ENCODE peak calls at places on chromosomes 6 and 20, in four cellular contexts. I is HepG2, L is NT2/D1, M is GM12878. G is an unnamed sample.

GRCh38 chr6:147347179-147347881 is 143.1 kb downstream of the STXBP5 start:
- DNase-seq in I (no peak), L (no peak), M (no peak), G (no peak)

GRCh38 chr6:31070711-31071197 is 41.6 kb downstream of the C6orf15 start:
- DNase-seq in I (peak; percentile 52), L (peak; percentile 87), M (no peak), G (peak; percentile 64)

GRCh38 chr6:43715056-43715788 is 27.6 kb upstream of the MRPS18A start:
- DNase-seq in I (no peak), L (no peak), M (peak; percentile 87), G (no peak)

GRCh38 chr20:10489853-10490627 is 54.9 kb downstream of the SLX4IP start:
- DNase-seq in I (no peak), L (no peak), M (no peak), G (no peak)

GRCh38 chr20:45019027-45019763 is 52.9 kb downstream of the STK4 start:
- DNase-seq in I (no peak), L (no peak), M (no peak), G (no peak)

GRCh38 chr6:88761237-88762031 is 202.0 kb downstream of the RNGTT start:
- DNase-seq in I (no peak), L (no peak), M (peak; percentile 77), G (no peak)

GRCh38 chr6:25963426-25964123 is 973 bp downstream of the TRIM38 start:
- DNase-seq in I (no peak), L (no peak), M (no peak), G (no peak)

GRCh38 chr20:34834459-34834893 is 9.0 kb upstream of the NCOA6 start:
- DNase-seq in I (peak; percentile 47), L (no peak), M (no peak), G (peak; percentile 26)

GRCh38 chr6:164108869-164109769 is 694.6 kb downstream of the QKI start:
- DNase-seq in I (no peak), L (no peak), M (no peak), G (no peak)

GRCh38 chr6:11766589-11767450 is 11.8 kb downstream of the ADTRP start:
- DNase-seq in I (peak; percentile 10), L (no peak), M (no peak), G (no peak)

GRCh38 chr6:31128093-31128676 is 7.9 kb upstream of the CDSN start:
- DNase-seq in I (peak; percentile 48), L (no peak), M (peak; percentile 13), G (peak; percentile 76)

GRCh38 chr20:5667703-5668528 is 82.3 kb upstream of the SHLD1 start:
- DNase-seq in I (no peak), L (no peak), M (no peak), G (no peak)

GRCh38 chr6:111761783-111762312 is 111.4 kb downstream of the FYN start:
- DNase-seq in I (no peak), L (no peak), M (no peak), G (no peak)

GRCh38 chr6:111228094-111228493 is 140.8 kb downstream of the SLC16A10 start:
- DNase-seq in I (no peak), L (no peak), M (no peak), G (no peak)

GRCh38 chr6:114783083-114783482 is 440.3 kb upstream of the HS3ST5 start:
- DNase-seq in I (no peak), L (no peak), M (no peak), G (no peak)

GRCh38 chr20:36214684-36215256 is 21.5 kb upstream of the AAR2 start:
- DNase-seq in I (peak; percentile 54), L (no peak), M (no peak), G (peak; percentile 50)

GRCh38 chr20:53463101-53463972 is 130.3 kb downstream of the ZNF217 start:
- DNase-seq in I (no peak), L (no peak), M (no peak), G (no peak)

GRCh38 chr6:156423829-156424228 is 353.3 kb upstream of the ARID1B start:
- DNase-seq in I (no peak), L (no peak), M (no peak), G (no peak)

GRCh38 chr6:149012040-149012545 is 265.3 kb downstream of the UST start:
- DNase-seq in I (no peak), L (no peak), M (no peak), G (peak; percentile 63)

GRCh38 chr6:48826884-48827701 is 636.0 kb downstream of the MMUT start:
- DNase-seq in I (no peak), L (no peak), M (no peak), G (peak; percentile 6)

GRCh38 chr6:29129326-29130012 is 21.6 kb downstream of the OR2J3 start:
- DNase-seq in I (no peak), L (no peak), M (no peak), G (no peak)

GRCh38 chr20:23049201-23049932 is at the start of gene THBD:
- DNase-seq in I (no peak), L (no peak), M (no peak), G (no peak)

GRCh38 chr6:159806021-159806458 is 6.0 kb downstream of the PNLDC1 start:
- DNase-seq in I (peak; percentile 75), L (no peak), M (no peak), G (no peak)

GRCh38 chr6:21099338-21100314 is 493.9 kb upstream of the SOX4 start:
- DNase-seq in I (peak; percentile 52), L (no peak), M (peak; percentile 27), G (no peak)

GRCh38 chr6:152296648-152297376 is 340.4 kb downstream of the SYNE1 start:
- DNase-seq in I (peak; percentile 45), L (no peak), M (no peak), G (no peak)
- TF ChIP-seq SUZ12 in I (no peak), L (no peak), M (no peak), G (no peak)

DNA sequence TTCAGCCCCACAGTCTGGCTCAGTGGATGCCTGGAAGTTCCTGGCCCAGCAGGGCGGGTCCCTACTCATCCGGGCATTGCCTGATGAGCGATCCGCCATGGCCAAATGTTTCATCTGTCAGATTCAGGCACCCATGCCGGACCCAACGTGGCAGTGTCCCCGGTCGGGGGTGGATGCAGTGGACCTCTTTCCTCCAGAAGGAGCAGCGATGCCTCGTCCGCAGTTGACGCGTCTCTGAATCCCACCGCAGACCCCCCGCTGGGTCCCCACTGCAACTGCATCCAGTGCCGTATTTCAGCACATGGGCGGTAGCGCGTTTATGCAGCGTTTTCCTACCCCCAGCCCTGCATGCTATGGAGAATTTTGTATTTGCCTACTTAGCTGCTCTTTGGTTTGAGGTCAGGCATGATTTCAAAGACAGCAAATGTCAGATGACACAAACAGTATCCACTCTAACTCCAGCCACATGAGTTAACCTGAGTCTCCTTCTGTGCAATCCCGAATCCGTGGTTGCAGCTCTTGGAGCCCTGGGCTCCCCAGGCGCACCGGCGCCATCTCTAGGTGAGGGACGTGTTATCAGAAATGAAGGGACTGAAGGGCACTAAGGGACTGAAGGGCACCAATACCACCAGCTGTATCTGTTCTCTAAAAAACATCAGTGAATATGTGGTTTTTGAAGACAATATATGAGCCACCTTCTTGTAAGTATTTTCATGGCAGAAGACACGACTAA is 72.6 kb upstream of the THBS2 start:
- DNase-seq in I (peak; percentile 54), L (peak; percentile 35), M (no peak), G (peak; percentile 48)
- TF ChIP-seq SUZ12 in I (no peak), L (no peak), M (no peak), G (no peak)

DNA sequence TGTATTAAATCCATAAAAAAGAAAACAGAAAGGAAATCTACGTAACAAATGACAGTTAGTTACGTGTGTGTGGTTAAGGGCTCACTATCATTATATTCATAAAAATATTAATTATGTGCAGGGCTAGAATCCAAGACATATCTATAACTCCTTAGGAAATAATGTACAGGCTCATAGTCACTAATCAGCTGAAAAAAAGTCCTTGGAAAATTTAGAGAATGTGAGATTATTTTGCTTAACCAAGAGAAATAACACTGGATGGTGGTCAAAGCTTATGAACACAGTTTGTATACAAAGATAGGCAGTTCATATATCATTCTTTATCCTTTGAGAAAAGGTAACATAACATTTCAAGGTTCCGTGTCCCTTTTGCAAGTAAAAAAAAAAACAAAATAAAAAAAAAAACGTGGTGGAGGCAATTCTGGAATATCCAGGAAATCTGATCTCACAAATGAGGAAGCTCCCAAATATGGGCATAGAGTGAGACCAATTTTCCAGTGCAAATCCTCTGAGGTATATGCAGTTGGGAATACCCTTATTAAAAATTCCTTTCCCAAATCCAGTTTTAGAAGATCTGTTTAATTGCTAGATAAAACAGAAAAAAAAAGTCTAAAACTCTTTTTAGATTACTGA is 17.9 kb upstream of the TNFAIP3 start:
- DNase-seq in I (no peak), L (no peak), M (no peak), G (no peak)
- TF ChIP-seq SUZ12 in I (no peak), L (no peak), M (no peak), G (no peak)

GRCh38 chr6:36759177-36759757 is 61.6 kb downstream of the RAB44 start:
- DNase-seq in I (peak; percentile 63), L (peak; percentile 50), M (no peak), G (peak; percentile 92)
- TF ChIP-seq SUZ12 in I (no peak), L (no peak), M (no peak), G (no peak)